ENCODE peak calls at places on chromosomes 3 and 15, in seven cellular contexts. One of them, this sample, is unnamed.

GRCh38 chr3:189636048-189636447 is 4.9 kb downstream of the TP63 start:
- DNase-seq in ureter: no peak
- DNase-seq in A549: no peak
- DNase-seq in astrocyte of the spinal cord: no peak
- DNase-seq in H54: no peak
- DNase-seq in activated T-cell treated with anti-CD3 and anti-CD28 coated beads for 1 hour: no peak
- DNase-seq in ELR: no peak
- DNase-seq in this sample: no peak

GRCh38 chr3:124779116-124779515 is 48.9 kb downstream of the UMPS start:
- DNase-seq in ureter: no peak
- DNase-seq in A549: no peak
- DNase-seq in astrocyte of the spinal cord: no peak
- DNase-seq in H54: no peak
- DNase-seq in activated T-cell treated with anti-CD3 and anti-CD28 coated beads for 1 hour: no peak
- DNase-seq in ELR: no peak
- DNase-seq in this sample: no peak

GRCh38 chr3:83063457-83063856 is 1302.0 kb upstream of the GBE1 start:
- DNase-seq in ureter: no peak
- DNase-seq in A549: no peak
- DNase-seq in astrocyte of the spinal cord: no peak
- DNase-seq in H54: no peak
- DNase-seq in activated T-cell treated with anti-CD3 and anti-CD28 coated beads for 1 hour: no peak
- DNase-seq in ELR: no peak
- DNase-seq in this sample: no peak

GRCh38 chr15:80536231-80536630 is 132.0 kb downstream of the ARNT2 start:
- DNase-seq in ureter: no peak
- DNase-seq in A549: no peak
- DNase-seq in astrocyte of the spinal cord: no peak
- DNase-seq in H54: no peak
- DNase-seq in activated T-cell treated with anti-CD3 and anti-CD28 coated beads for 1 hour: no peak
- DNase-seq in ELR: no peak
- DNase-seq in this sample: no peak

GRCh38 chr15:97585408-97585807 is 375.1 kb upstream of the ARRDC4 start:
- DNase-seq in ureter: no peak
- DNase-seq in A549: no peak
- DNase-seq in astrocyte of the spinal cord: no peak
- DNase-seq in H54: no peak
- DNase-seq in activated T-cell treated with anti-CD3 and anti-CD28 coated beads for 1 hour: no peak
- DNase-seq in ELR: no peak
- DNase-seq in this sample: no peak

GRCh38 chr3:49471856-49472495 is 1.9 kb downstream of the DAG1 start:
- DNase-seq in ureter: no peak
- DNase-seq in A549: no peak
- DNase-seq in astrocyte of the spinal cord: no peak
- DNase-seq in H54: no peak
- DNase-seq in activated T-cell treated with anti-CD3 and anti-CD28 coated beads for 1 hour: no peak
- DNase-seq in ELR: peak; percentile 35
- DNase-seq in this sample: no peak

GRCh38 chr15:56244811-56245576 is 1.3 kb upstream of the RFX7 start:
- DNase-seq in ureter: peak; percentile 46
- DNase-seq in A549: no peak
- DNase-seq in astrocyte of the spinal cord: no peak
- DNase-seq in H54: no peak
- DNase-seq in activated T-cell treated with anti-CD3 and anti-CD28 coated beads for 1 hour: peak; percentile 19
- DNase-seq in ELR: peak; percentile 39
- DNase-seq in this sample: peak; percentile 71

GRCh38 chr3:129888739-129889138 is 4.8 kb downstream of the TMCC1 start:
- DNase-seq in ureter: no peak
- DNase-seq in A549: peak; percentile 48
- DNase-seq in astrocyte of the spinal cord: peak; percentile 93
- DNase-seq in H54: peak; percentile 68
- DNase-seq in activated T-cell treated with anti-CD3 and anti-CD28 coated beads for 1 hour: no peak
- DNase-seq in ELR: peak; percentile 95
- DNase-seq in this sample: no peak

GRCh38 chr3:128998532-128998931 is 2.6 kb upstream of the EFCC1 start:
- DNase-seq in ureter: no peak
- DNase-seq in A549: no peak
- DNase-seq in astrocyte of the spinal cord: no peak
- DNase-seq in H54: no peak
- DNase-seq in activated T-cell treated with anti-CD3 and anti-CD28 coated beads for 1 hour: no peak
- DNase-seq in ELR: no peak
- DNase-seq in this sample: no peak